ENCODE peak calls at places on chromosomes 6 and 20, in ten cellular contexts. O, U, F, R, W, B, V, J, Z and G are unnamed samples.

GRCh38 chr6:45192556-45192955 is 135.6 kb upstream of the RUNX2 start:
- DNase-seq in O (no peak), U (no peak), F (no peak), R (no peak), W (no peak), B (no peak), V (no peak), J (no peak), Z (no peak), G (no peak)

GRCh38 chr6:125251516-125252229 is 50.1 kb downstream of the HDDC2 start:
- DNase-seq in O (no peak), U (no peak), F (no peak), R (peak), W (no peak), B (no peak), V (no peak), J (no peak), Z (no peak), G (no peak)

GRCh38 chr6:52564856-52565255 is 12.0 kb downstream of the TRAM2 start:
- DNase-seq in O (no peak), U (no peak), F (no peak), R (no peak), W (no peak), B (no peak), V (no peak), J (no peak), Z (no peak), G (no peak)

GRCh38 chr20:15162061-15162740 is 824.8 kb upstream of the FLRT3 start:
- DNase-seq in O (no peak), U (no peak), F (no peak), R (no peak), W (no peak), B (no peak), V (no peak), J (no peak), Z (no peak), G (no peak)

GRCh38 chr20:25149986-25150385 is 45.5 kb upstream of the ENTPD6 start:
- DNase-seq in O (no peak), U (no peak), F (no peak), R (no peak), W (no peak), B (no peak), V (no peak), J (no peak), Z (no peak), G (no peak)

GRCh38 chr6:42200035-42200434 is 5.3 kb upstream of the GUCA1B start:
- DNase-seq in O (no peak), U (peak), F (no peak), R (peak), W (no peak), B (no peak), V (no peak), J (peak), Z (peak), G (no peak)

GRCh38 chr6:45640081-45640491 is 262.4 kb upstream of the SUPT3H start:
- DNase-seq in O (no peak), U (no peak), F (no peak), R (peak), W (no peak), B (no peak), V (no peak), J (no peak), Z (peak), G (no peak)

GRCh38 chr6:26514984-26515383 is 14.9 kb downstream of the BTN1A1 start:
- DNase-seq in O (no peak), U (no peak), F (no peak), R (no peak), W (no peak), B (no peak), V (no peak), J (no peak), Z (no peak), G (no peak)

GRCh38 chr6:24492475-24492874 is 2.3 kb upstream of the ALDH5A1 start:
- DNase-seq in O (no peak), U (no peak), F (no peak), R (peak), W (no peak), B (peak), V (no peak), J (no peak), Z (no peak), G (peak)

GRCh38 chr20:33858666-33859065 is 47.5 kb downstream of the CHMP4B start:
- DNase-seq in O (no peak), U (no peak), F (no peak), R (no peak), W (no peak), B (no peak), V (no peak), J (no peak), Z (no peak), G (no peak)

GRCh38 chr20:25135031-25135430 is 53.1 kb upstream of the VSX1 start:
- DNase-seq in O (no peak), U (no peak), F (no peak), R (no peak), W (no peak), B (no peak), V (no peak), J (no peak), Z (no peak), G (no peak)

GRCh38 chr20:15882553-15882952 is 690.7 kb downstream of the KIF16B start:
- DNase-seq in O (no peak), U (no peak), F (no peak), R (peak), W (no peak), B (no peak), V (no peak), J (no peak), Z (peak), G (no peak)

GRCh38 chr20:54122189-54122588 is 51.6 kb downstream of the CYP24A1 start:
- DNase-seq in O (no peak), U (no peak), F (no peak), R (peak), W (no peak), B (no peak), V (no peak), J (no peak), Z (no peak), G (no peak)

GRCh38 chr20:9993133-9993532 is 41.7 kb upstream of the ANKEF1 start:
- DNase-seq in O (no peak), U (no peak), F (no peak), R (no peak), W (no peak), B (no peak), V (no peak), J (no peak), Z (no peak), G (no peak)

GRCh38 chr6:18406955-18407738 is 20.0 kb downstream of the RNF144B start:
- DNase-seq in O (no peak), U (no peak), F (no peak), R (peak), W (no peak), B (no peak), V (no peak), J (no peak), Z (no peak), G (no peak)

GRCh38 chr20:24783631-24784492 is 165.2 kb upstream of the CST7 start:
- DNase-seq in O (no peak), U (no peak), F (no peak), R (no peak), W (no peak), B (no peak), V (no peak), J (no peak), Z (no peak), G (no peak)

GRCh38 chr6:14273196-14273595 is 155.6 kb downstream of the CD83 start:
- DNase-seq in O (no peak), U (no peak), F (no peak), R (no peak), W (no peak), B (peak), V (no peak), J (no peak), Z (no peak), G (no peak)

GRCh38 chr20:50415516-50416268 is 94.5 kb upstream of the PTPN1 start:
- DNase-seq in O (peak), U (peak), F (no peak), R (peak), W (no peak), B (peak), V (peak), J (peak), Z (peak), G (peak)

GRCh38 chr6:82396964-82397761 is 33.5 kb downstream of the TPBG start:
- DNase-seq in O (no peak), U (no peak), F (no peak), R (peak), W (no peak), B (no peak), V (no peak), J (peak), Z (peak), G (no peak)

GRCh38 chr20:21396921-21397340 is 395 bp downstream of the NKX2-4 start:
- DNase-seq in O (no peak), U (no peak), F (no peak), R (peak), W (no peak), B (no peak), V (peak), J (no peak), Z (no peak), G (no peak)

GRCh38 chr6:146965110-146965689 is 239.0 kb upstream of the STXBP5 start:
- DNase-seq in O (no peak), U (no peak), F (no peak), R (no peak), W (no peak), B (no peak), V (no peak), J (no peak), Z (no peak), G (no peak)

GRCh38 chr20:1430004-1430451 is 36.6 kb downstream of the NSFL1C start:
- DNase-seq in O (no peak), U (no peak), F (no peak), R (peak), W (no peak), B (no peak), V (no peak), J (peak), Z (peak), G (no peak)

GRCh38 chr20:41078329-41078728 is 49.7 kb downstream of the TOP1 start:
- DNase-seq in O (no peak), U (peak), F (no peak), R (peak), W (no peak), B (no peak), V (no peak), J (peak), Z (peak), G (no peak)

GRCh38 chr6:90219168-90219985 is 77.3 kb downstream of the BACH2 start:
- DNase-seq in O (no peak), U (peak), F (no peak), R (peak), W (peak), B (peak), V (no peak), J (peak), Z (peak), G (no peak)

GRCh38 chr6:20319520-20320357 is 81.9 kb upstream of the E2F3 start:
- DNase-seq in O (no peak), U (peak), F (peak), R (no peak), W (peak), B (no peak), V (peak), J (no peak), Z (no peak), G (no peak)

GRCh38 chr6:28490191-28490890 is 25.3 kb downstream of the GPX6 start:
- DNase-seq in O (no peak), U (no peak), F (no peak), R (no peak), W (no peak), B (no peak), V (no peak), J (no peak), Z (no peak), G (no peak)

GRCh38 chr6:15491255-15491985 is 171.4 kb downstream of the DTNBP1 start:
- DNase-seq in O (peak), U (peak), F (peak), R (peak), W (peak), B (peak), V (peak), J (no peak), Z (peak), G (peak)

GRCh38 chr6:92495246-92495645 is 924.1 kb downstream of the EPHA7 start:
- DNase-seq in O (no peak), U (no peak), F (no peak), R (no peak), W (no peak), B (no peak), V (no peak), J (peak), Z (no peak), G (no peak)

GRCh38 chr20:62987114-62987513 is 19.6 kb downstream of the BHLHE23 start:
- DNase-seq in O (no peak), U (no peak), F (no peak), R (no peak), W (no peak), B (no peak), V (no peak), J (no peak), Z (no peak), G (no peak)

GRCh38 chr6:156731436-156731835 is 45.7 kb upstream of the ARID1B start:
- DNase-seq in O (no peak), U (no peak), F (no peak), R (peak), W (no peak), B (no peak), V (no peak), J (no peak), Z (peak), G (no peak)

GRCh38 chr20:63494420-63495166 is 4.3 kb downstream of the EEF1A2 start:
- DNase-seq in O (no peak), U (no peak), F (no peak), R (no peak), W (no peak), B (no peak), V (peak), J (no peak), Z (no peak), G (no peak)

GRCh38 chr6:158653577-158654354 is 3.9 kb downstream of the SYTL3 start:
- DNase-seq in O (no peak), U (peak), F (peak), R (no peak), W (peak), B (no peak), V (no peak), J (no peak), Z (no peak), G (no peak)